ENCODE peak calls at places on chromosomes 16 and 17, in seven cellular contexts. One of them, this sample, is unnamed.

GRCh38 chr17:20218231-20218630 is 209.1 kb downstream of the SPECC1 start:
- DNase-seq in A549: no peak
- DNase-seq in brain microvascular endothelial cell: no peak
- DNase-seq in nucleus accumbens: no peak
- DNase-seq in astrocyte of the cerebellum: no peak
- DNase-seq in kidney tubule cell: no peak
- DNase-seq in AG09309: no peak
- DNase-seq in this sample: no peak

GRCh38 chr16:74192281-74192680 is 104.3 kb upstream of the PSMD7 start:
- DNase-seq in A549: no peak
- DNase-seq in brain microvascular endothelial cell: no peak
- DNase-seq in nucleus accumbens: no peak
- DNase-seq in astrocyte of the cerebellum: no peak
- DNase-seq in kidney tubule cell: no peak
- DNase-seq in AG09309: no peak
- DNase-seq in this sample: no peak

GRCh38 chr17:77468897-77469296 is 328.1 kb downstream of the SEC14L1 start:
- DNase-seq in A549: no peak
- DNase-seq in brain microvascular endothelial cell: no peak
- DNase-seq in nucleus accumbens: no peak
- DNase-seq in astrocyte of the cerebellum: no peak
- DNase-seq in kidney tubule cell: no peak
- DNase-seq in AG09309: no peak
- DNase-seq in this sample: no peak

GRCh38 chr17:38893612-38894011 is 23.8 kb downstream of the LASP1 start:
- DNase-seq in A549: no peak
- DNase-seq in brain microvascular endothelial cell: peak
- DNase-seq in nucleus accumbens: no peak
- DNase-seq in astrocyte of the cerebellum: no peak
- DNase-seq in kidney tubule cell: no peak
- DNase-seq in AG09309: no peak
- DNase-seq in this sample: no peak

GRCh38 chr16:17282247-17282646 is 188.5 kb downstream of the XYLT1 start:
- DNase-seq in A549: no peak
- DNase-seq in brain microvascular endothelial cell: no peak
- DNase-seq in nucleus accumbens: no peak
- DNase-seq in astrocyte of the cerebellum: no peak
- DNase-seq in kidney tubule cell: no peak
- DNase-seq in AG09309: no peak
- DNase-seq in this sample: no peak

GRCh38 chr16:23607740-23608139 is 11.6 kb upstream of the NDUFAB1 start:
- DNase-seq in A549: no peak
- DNase-seq in brain microvascular endothelial cell: peak
- DNase-seq in nucleus accumbens: no peak
- DNase-seq in astrocyte of the cerebellum: no peak
- DNase-seq in kidney tubule cell: peak
- DNase-seq in AG09309: no peak
- DNase-seq in this sample: no peak

GRCh38 chr17:6823011-6823442 is 8.5 kb downstream of the TEKT1 start:
- DNase-seq in A549: no peak
- DNase-seq in brain microvascular endothelial cell: no peak
- DNase-seq in nucleus accumbens: no peak
- DNase-seq in astrocyte of the cerebellum: no peak
- DNase-seq in kidney tubule cell: peak
- DNase-seq in AG09309: no peak
- DNase-seq in this sample: no peak

GRCh38 chr17:53570731-53571130 is 252.0 kb upstream of the KIF2B start:
- DNase-seq in A549: no peak
- DNase-seq in brain microvascular endothelial cell: no peak
- DNase-seq in nucleus accumbens: no peak
- DNase-seq in astrocyte of the cerebellum: no peak
- DNase-seq in kidney tubule cell: peak
- DNase-seq in AG09309: no peak
- DNase-seq in this sample: no peak